ENCODE peak calls at places on chromosomes 16 and 17, in five cellular contexts. One of them, this sample, is unnamed.

GRCh38 chr17:352421-353212 is at the start of gene RPH3AL:
- DNase-seq in GM23338: peak; percentile 51
- DNase-seq in GM23248: peak; percentile 20
- DNase-seq in A549: peak; percentile 94
- DNase-seq in colonic mucosa: peak; percentile 86
- DNase-seq in this sample: peak; percentile 93

GRCh38 chr16:35639233-35640205 is 2180.1 kb downstream of the TP53TG3F start:
- DNase-seq in GM23338: no peak
- DNase-seq in GM23248: no peak
- DNase-seq in A549: no peak
- DNase-seq in colonic mucosa: no peak
- DNase-seq in this sample: no peak

GRCh38 chr17:48610282-48611211 is at the start of gene HOXB7:
- DNase-seq in GM23338: peak; percentile 60
- DNase-seq in GM23248: peak; percentile 88
- DNase-seq in A549: peak; percentile 91
- DNase-seq in colonic mucosa: peak; percentile 91
- DNase-seq in this sample: peak; percentile 94

GRCh38 chr17:73785466-73785865 is 141.2 kb upstream of the SDK2 start:
- DNase-seq in GM23338: no peak
- DNase-seq in GM23248: no peak
- DNase-seq in A549: no peak
- DNase-seq in colonic mucosa: no peak
- DNase-seq in this sample: no peak

GRCh38 chr17:49696233-49696761 is 11.5 kb downstream of the SLC35B1 start:
- DNase-seq in GM23338: no peak
- DNase-seq in GM23248: no peak
- DNase-seq in A549: no peak
- DNase-seq in colonic mucosa: no peak
- DNase-seq in this sample: no peak

GRCh38 chr16:86924537-86924936 is 346.2 kb downstream of the FOXL1 start:
- DNase-seq in GM23338: no peak
- DNase-seq in GM23248: peak; percentile 90
- DNase-seq in A549: no peak
- DNase-seq in colonic mucosa: no peak
- DNase-seq in this sample: no peak

GRCh38 chr16:66690106-66690847 is 6.3 kb downstream of the CMTM4 start:
- DNase-seq in GM23338: no peak
- DNase-seq in GM23248: no peak
- DNase-seq in A549: no peak
- DNase-seq in colonic mucosa: no peak
- DNase-seq in this sample: no peak

GRCh38 chr16:81694494-81695285 is 84.4 kb upstream of the PLCG2 start:
- DNase-seq in GM23338: no peak
- DNase-seq in GM23248: no peak
- DNase-seq in A549: no peak
- DNase-seq in colonic mucosa: no peak
- DNase-seq in this sample: no peak

GRCh38 chr17:32998893-32999240 is 7.2 kb downstream of the SPACA3 start:
- DNase-seq in GM23338: no peak
- DNase-seq in GM23248: peak; percentile 88
- DNase-seq in A549: no peak
- DNase-seq in colonic mucosa: no peak
- DNase-seq in this sample: no peak

GRCh38 chr16:51982715-51983680 is 563.9 kb downstream of the TOX3 start:
- DNase-seq in GM23338: peak; percentile 89
- DNase-seq in GM23248: peak; percentile 73
- DNase-seq in A549: peak; percentile 25
- DNase-seq in colonic mucosa: peak; percentile 54
- DNase-seq in this sample: no peak

GRCh38 chr16:4680673-4681470 is 12.5 kb upstream of the NUDT16L1 start:
- DNase-seq in GM23338: no peak
- DNase-seq in GM23248: no peak
- DNase-seq in A549: no peak
- DNase-seq in colonic mucosa: no peak
- DNase-seq in this sample: peak; percentile 77

GRCh38 chr17:80855968-80856862 is 135.4 kb upstream of the CHMP6 start:
- DNase-seq in GM23338: no peak
- DNase-seq in GM23248: peak; percentile 99
- DNase-seq in A549: peak; percentile 96
- DNase-seq in colonic mucosa: no peak
- DNase-seq in this sample: peak; percentile 83

GRCh38 chr16:50208460-50208931 is 55.4 kb downstream of the TENT4B start:
- DNase-seq in GM23338: no peak
- DNase-seq in GM23248: peak; percentile 79
- DNase-seq in A549: no peak
- DNase-seq in colonic mucosa: no peak
- DNase-seq in this sample: no peak

GRCh38 chr17:39979021-39979660 is 1.5 kb upstream of the PSMD3 start:
- DNase-seq in GM23338: no peak
- DNase-seq in GM23248: peak; percentile 97
- DNase-seq in A549: no peak
- DNase-seq in colonic mucosa: no peak
- DNase-seq in this sample: no peak

GRCh38 chr17:43418441-43419374 is 19.9 kb downstream of the ARL4D start:
- DNase-seq in GM23338: peak; percentile 8
- DNase-seq in GM23248: peak; percentile 97
- DNase-seq in A549: peak; percentile 97
- DNase-seq in colonic mucosa: no peak
- DNase-seq in this sample: no peak

GRCh38 chr17:13544292-13544691 is 57.4 kb downstream of the HS3ST3A1 start:
- DNase-seq in GM23338: no peak
- DNase-seq in GM23248: peak; percentile 98
- DNase-seq in A549: no peak
- DNase-seq in colonic mucosa: no peak
- DNase-seq in this sample: no peak

GRCh38 chr17:76277300-76278267 is 12.4 kb downstream of the UBALD2 start:
- DNase-seq in GM23338: no peak
- DNase-seq in GM23248: no peak
- DNase-seq in A549: no peak
- DNase-seq in colonic mucosa: no peak
- DNase-seq in this sample: no peak

GRCh38 chr17:72416054-72416691 is 295.4 kb downstream of the SOX9 start:
- DNase-seq in GM23338: peak; percentile 17
- DNase-seq in GM23248: no peak
- DNase-seq in A549: no peak
- DNase-seq in colonic mucosa: no peak
- DNase-seq in this sample: no peak

GRCh38 chr16:1918312-1918889 is at the start of gene HS3ST6:
- DNase-seq in GM23338: peak; percentile 60
- DNase-seq in GM23248: no peak
- DNase-seq in A549: no peak
- DNase-seq in colonic mucosa: no peak
- DNase-seq in this sample: no peak

GRCh38 chr16:58426960-58427359 is 34.7 kb downstream of the GINS3 start:
- DNase-seq in GM23338: no peak
- DNase-seq in GM23248: no peak
- DNase-seq in A549: no peak
- DNase-seq in colonic mucosa: no peak
- DNase-seq in this sample: no peak

GRCh38 chr17:77076046-77076882 is 64.5 kb upstream of the SEC14L1 start:
- DNase-seq in GM23338: no peak
- DNase-seq in GM23248: peak; percentile 32
- DNase-seq in A549: no peak
- DNase-seq in colonic mucosa: no peak
- DNase-seq in this sample: no peak

GRCh38 chr16:783404-784161 is 4.6 kb downstream of the RPUSD1 start:
- DNase-seq in GM23338: no peak
- DNase-seq in GM23248: no peak
- DNase-seq in A549: no peak
- DNase-seq in colonic mucosa: no peak
- DNase-seq in this sample: no peak

GRCh38 chr16:21185659-21186325 is 25.6 kb downstream of the ZP2 start:
- DNase-seq in GM23338: no peak
- DNase-seq in GM23248: no peak
- DNase-seq in A549: no peak
- DNase-seq in colonic mucosa: peak; percentile 47
- DNase-seq in this sample: no peak

GRCh38 chr16:21194771-21195301 is 16.5 kb downstream of the ZP2 start:
- DNase-seq in GM23338: no peak
- DNase-seq in GM23248: peak; percentile 53
- DNase-seq in A549: no peak
- DNase-seq in colonic mucosa: no peak
- DNase-seq in this sample: no peak

GRCh38 chr16:21190599-21190998 is 20.8 kb downstream of the ZP2 start:
- DNase-seq in GM23338: no peak
- DNase-seq in GM23248: peak; percentile 45
- DNase-seq in A549: no peak
- DNase-seq in colonic mucosa: no peak
- DNase-seq in this sample: no peak

GRCh38 chr16:21186326-21186691 is 25.1 kb downstream of the ZP2 start:
- DNase-seq in GM23338: no peak
- DNase-seq in GM23248: no peak
- DNase-seq in A549: no peak
- DNase-seq in colonic mucosa: no peak
- DNase-seq in this sample: no peak

GRCh38 chr16:21190013-21190412 is 21.4 kb downstream of the ZP2 start:
- DNase-seq in GM23338: no peak
- DNase-seq in GM23248: no peak
- DNase-seq in A549: no peak
- DNase-seq in colonic mucosa: no peak
- DNase-seq in this sample: no peak
- H3K4me1 ChIP-seq in GM23338: no peaks in the 10 kb centered on the region
- H3K4me1 ChIP-seq in GM23248: peaks cover 10% of the 10 kb centered on the region
- H3K4me1 ChIP-seq in A549: peaks cover 10% of the 10 kb centered on the region
- H3K4me1 ChIP-seq in colonic mucosa: peaks cover 3% of the 10 kb centered on the region
- H3K4me1 ChIP-seq in this sample: no peaks in the 10 kb centered on the region

GRCh38 chr16:84031556-84031955 is 11.0 kb downstream of the SLC38A8 start:
- DNase-seq in GM23338: no peak
- DNase-seq in GM23248: no peak
- DNase-seq in A549: no peak
- DNase-seq in colonic mucosa: no peak
- DNase-seq in this sample: no peak
- H3K4me1 ChIP-seq in GM23338: no peaks in the 10 kb centered on the region
- H3K4me1 ChIP-seq in GM23248: no peaks in the 10 kb centered on the region
- H3K4me1 ChIP-seq in A549: no peaks in the 10 kb centered on the region
- H3K4me1 ChIP-seq in colonic mucosa: no peaks in the 10 kb centered on the region
- H3K4me1 ChIP-seq in this sample: no peaks in the 10 kb centered on the region

DNA sequence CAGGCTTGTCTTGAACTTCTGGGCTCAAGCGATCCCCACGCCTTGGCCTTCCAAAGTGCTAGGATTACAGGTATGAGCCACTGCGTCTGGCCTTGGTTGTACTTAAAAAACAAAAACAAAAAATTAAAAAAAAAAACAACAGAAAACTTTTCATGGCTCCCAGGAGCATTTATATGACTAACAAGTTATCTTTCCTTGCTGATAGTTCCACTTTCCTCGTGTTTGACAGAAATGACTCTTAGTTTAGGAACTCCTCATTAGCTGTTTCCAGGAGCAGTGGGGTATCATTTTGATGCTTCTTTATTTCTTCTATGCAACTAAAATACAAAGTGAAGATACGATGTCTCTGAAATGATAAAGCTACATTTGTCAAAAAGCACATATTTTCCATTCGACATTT is 165.4 kb downstream of the PRKCA start:
- DNase-seq in GM23338: no peak
- DNase-seq in GM23248: peak; percentile 64
- DNase-seq in A549: no peak
- DNase-seq in colonic mucosa: no peak
- DNase-seq in this sample: no peak
- H3K4me1 ChIP-seq in GM23338: peaks cover 16% of the 10 kb centered on the region
- H3K4me1 ChIP-seq in GM23248: peaks cover 59% of the 10 kb centered on the region
- H3K4me1 ChIP-seq in A549: peaks cover 85% of the 10 kb centered on the region
- H3K4me1 ChIP-seq in colonic mucosa: peaks cover 11% of the 10 kb centered on the region
- H3K4me1 ChIP-seq in this sample: peaks cover 48% of the 10 kb centered on the region

DNA sequence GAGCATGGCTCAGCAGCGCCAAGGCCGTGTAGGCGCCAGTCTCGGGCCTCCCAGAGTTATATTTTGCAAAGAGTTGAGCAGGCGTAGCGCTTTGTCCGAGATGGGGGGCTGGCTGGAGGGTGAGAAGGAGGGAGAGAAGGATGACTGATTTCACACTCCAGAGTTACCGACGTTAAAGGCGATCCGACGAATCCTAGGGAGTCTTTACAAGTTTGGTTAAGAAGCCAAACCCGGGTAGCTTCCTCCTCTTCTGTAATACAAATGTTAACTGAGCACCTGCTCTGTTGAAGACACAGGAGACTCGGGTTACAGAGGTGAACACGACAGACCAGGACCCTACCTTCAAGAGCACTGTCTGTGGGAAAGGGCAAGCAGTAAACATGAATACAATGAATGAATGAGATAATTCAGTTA is 805 bp downstream of the POLR2A start:
- DNase-seq in GM23338: peak; percentile 65
- DNase-seq in GM23248: no peak
- DNase-seq in A549: no peak
- DNase-seq in colonic mucosa: no peak
- DNase-seq in this sample: no peak
- H3K4me1 ChIP-seq in GM23338: peaks cover 24% of the 10 kb centered on the region
- H3K4me1 ChIP-seq in GM23248: peaks cover 26% of the 10 kb centered on the region
- H3K4me1 ChIP-seq in A549: peaks cover 48% of the 10 kb centered on the region
- H3K4me1 ChIP-seq in colonic mucosa: peaks cover 21% of the 10 kb centered on the region
- H3K4me1 ChIP-seq in this sample: peaks cover 5% of the 10 kb centered on the region

GRCh38 chr17:82239926-82240505 is 11.2 kb downstream of the SLC16A3 start:
- DNase-seq in GM23338: no peak
- DNase-seq in GM23248: no peak
- DNase-seq in A549: no peak
- DNase-seq in colonic mucosa: no peak
- DNase-seq in this sample: peak; percentile 78
- H3K4me1 ChIP-seq in GM23338: no peaks in the 10 kb centered on the region
- H3K4me1 ChIP-seq in GM23248: peaks cover 39% of the 10 kb centered on the region
- H3K4me1 ChIP-seq in A549: peaks cover 86% of the 10 kb centered on the region
- H3K4me1 ChIP-seq in colonic mucosa: peaks cover 68% of the 10 kb centered on the region
- H3K4me1 ChIP-seq in this sample: peaks cover 46% of the 10 kb centered on the region

GRCh38 chr17:69525920-69526841 is 111.7 kb downstream of the MAP2K6 start:
- DNase-seq in GM23338: peak; percentile 82
- DNase-seq in GM23248: peak; percentile 71
- DNase-seq in A549: peak; percentile 45
- DNase-seq in colonic mucosa: peak; percentile 45
- DNase-seq in this sample: no peak

GRCh38 chr17:69523252-69523861 is 108.9 kb downstream of the MAP2K6 start:
- DNase-seq in GM23338: peak; percentile 85
- DNase-seq in GM23248: peak; percentile 74
- DNase-seq in A549: peak; percentile 28
- DNase-seq in colonic mucosa: peak; percentile 54
- DNase-seq in this sample: no peak

GRCh38 chr17:69524854-69525253 is 110.4 kb downstream of the MAP2K6 start:
- DNase-seq in GM23338: no peak
- DNase-seq in GM23248: no peak
- DNase-seq in A549: no peak
- DNase-seq in colonic mucosa: no peak
- DNase-seq in this sample: no peak

GRCh38 chr17:69533481-69534234 is 119.2 kb downstream of the MAP2K6 start:
- DNase-seq in GM23338: peak; percentile 48
- DNase-seq in GM23248: no peak
- DNase-seq in A549: no peak
- DNase-seq in colonic mucosa: no peak
- DNase-seq in this sample: no peak

DNA sequence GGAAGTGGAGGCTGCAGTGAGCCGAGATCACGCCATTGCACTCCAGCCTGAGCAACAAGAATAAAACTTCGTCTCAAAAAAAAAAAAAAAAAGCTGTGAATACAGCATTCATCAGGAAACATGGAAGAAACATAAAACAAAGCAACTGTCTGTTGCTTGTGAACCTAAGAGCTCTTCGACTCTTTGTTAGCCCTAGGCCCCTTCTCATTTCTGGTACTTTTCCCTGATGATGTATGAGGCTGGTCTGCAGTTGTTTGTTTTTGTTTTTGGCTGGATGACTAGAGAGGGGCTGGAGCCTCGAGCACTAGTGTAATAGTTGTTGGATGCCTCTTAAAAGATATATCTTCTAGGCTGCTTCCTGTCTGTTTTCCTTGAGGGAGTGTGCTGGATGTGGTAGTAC is 113.5 kb downstream of the MAP2K6 start:
- DNase-seq in GM23338: no peak
- DNase-seq in GM23248: no peak
- DNase-seq in A549: no peak
- DNase-seq in colonic mucosa: no peak
- DNase-seq in this sample: no peak
- H3K4me1 ChIP-seq in GM23338: peaks cover 7% of the 10 kb centered on the region
- H3K4me1 ChIP-seq in GM23248: no peaks in the 10 kb centered on the region
- H3K4me1 ChIP-seq in A549: no peaks in the 10 kb centered on the region
- H3K4me1 ChIP-seq in colonic mucosa: no peaks in the 10 kb centered on the region
- H3K4me1 ChIP-seq in this sample: no peaks in the 10 kb centered on the region

This sample was measured in kidney.